ENCODE peak calls at places on chromosomes 5 and 9, in four cellular contexts. B, L, A and H are unnamed samples.

GRCh38 chr5:10863763-10864383 is 102.8 kb upstream of the DAP start:
- DNase-seq in B (peak; percentile 33), L (peak; percentile 8), A (peak; percentile 87), H (peak; percentile 84)

GRCh38 chr5:136199408-136199807 is 6.4 kb upstream of the SMIM32 start:
- DNase-seq in B (no peak), L (no peak), A (no peak), H (no peak)

GRCh38 chr9:127493592-127494303 is 42.4 kb downstream of the LRSAM1 start:
- DNase-seq in B (no peak), L (no peak), A (no peak), H (no peak)

GRCh38 chr5:175657593-175658271 is at the start of gene HRH2:
- DNase-seq in B (no peak), L (no peak), A (no peak), H (peak; percentile 50)

GRCh38 chr5:58183078-58183885 is 276.6 kb downstream of the PLK2 start:
- DNase-seq in B (no peak), L (no peak), A (no peak), H (no peak)

GRCh38 chr9:81665514-81665838 is 23.9 kb downstream of the TLE1 start:
- DNase-seq in B (no peak), L (no peak), A (no peak), H (peak; percentile 28)

GRCh38 chr5:142597025-142597424 is 88.9 kb downstream of the FGF1 start:
- DNase-seq in B (no peak), L (no peak), A (no peak), H (no peak)

GRCh38 chr9:99377790-99378775 is 156.0 kb downstream of the SEC61B start:
- DNase-seq in B (peak; percentile 64), L (no peak), A (no peak), H (no peak)

GRCh38 chr5:135883026-135883425 is 12.6 kb downstream of the IL9 start:
- DNase-seq in B (no peak), L (no peak), A (no peak), H (no peak)

GRCh38 chr5:168324864-168325615 is 33.6 kb downstream of the WWC1 start:
- DNase-seq in B (peak; percentile 10), L (no peak), A (no peak), H (no peak)

GRCh38 chr5:157857821-157858526 is 971 bp downstream of the CLINT1 start:
- DNase-seq in B (no peak), L (no peak), A (peak; percentile 27), H (no peak)

GRCh38 chr5:45399041-45399440 is 297.1 kb downstream of the HCN1 start:
- DNase-seq in B (no peak), L (no peak), A (no peak), H (no peak)

GRCh38 chr9:89532944-89533343 is 35.0 kb upstream of the SEMA4D start:
- DNase-seq in B (no peak), L (no peak), A (no peak), H (no peak)

GRCh38 chr5:84961903-84962302 is 577.2 kb upstream of the EDIL3 start:
- DNase-seq in B (no peak), L (no peak), A (no peak), H (no peak)

GRCh38 chr5:111383288-111383970 is 128.9 kb downstream of the STARD4 start:
- DNase-seq in B (no peak), L (no peak), A (no peak), H (no peak)

GRCh38 chr5:143148461-143149170 is 254.9 kb downstream of the NR3C1 start:
- DNase-seq in B (no peak), L (no peak), A (no peak), H (no peak)

GRCh38 chr5:15844253-15844652 is 335.3 kb downstream of the MARCHF11 start:
- DNase-seq in B (no peak), L (no peak), A (no peak), H (no peak)

GRCh38 chr5:61916621-61917620 is 389.1 kb upstream of the KIF2A start:
- DNase-seq in B (no peak), L (no peak), A (no peak), H (no peak)

GRCh38 chr9:89661956-89662717 is 57.3 kb downstream of the GADD45G start:
- DNase-seq in B (peak; percentile 75), L (no peak), A (peak; percentile 60), H (peak; percentile 92)

DNA sequence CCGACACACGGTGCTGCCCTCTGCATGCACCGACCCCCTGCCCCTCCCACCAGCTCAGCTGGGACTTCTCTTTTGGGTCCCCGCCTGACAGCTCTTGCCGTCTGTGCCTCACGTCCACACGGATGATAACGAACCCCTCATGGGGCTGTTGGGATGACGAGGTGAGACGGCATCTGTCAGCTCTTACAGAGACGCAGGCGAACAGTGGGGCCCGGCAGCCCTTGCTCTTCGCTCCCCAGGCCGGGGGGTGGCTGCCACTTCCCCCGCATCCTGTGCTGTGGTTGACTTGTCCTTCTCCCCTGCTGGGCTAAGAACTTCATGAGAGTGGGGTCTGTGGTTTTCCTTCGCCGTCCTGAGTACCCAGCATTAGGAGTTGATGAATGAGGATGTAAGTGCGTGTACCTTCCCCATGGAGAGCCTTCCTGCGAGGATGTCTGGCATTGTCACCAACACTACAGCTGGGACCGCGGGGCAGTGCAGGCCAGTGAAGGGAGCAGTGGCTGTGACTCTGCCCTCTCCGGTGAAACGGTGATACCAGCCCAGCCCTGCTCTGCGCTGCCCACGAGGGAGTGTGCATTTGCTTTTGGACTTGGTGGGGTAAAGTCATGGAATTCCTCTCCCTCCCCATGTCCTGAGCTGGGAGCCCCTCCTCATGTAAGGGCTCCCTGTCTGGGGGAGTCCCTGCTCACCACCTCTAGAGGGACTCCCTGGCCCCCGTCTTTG is 23.2 kb downstream of the HK3 start:
- DNase-seq in B (no peak), L (no peak), A (no peak), H (no peak)
- TF ChIP-seq NR2C2 in B (no peak), L (no peak), A (no peak), H (no peak)

GRCh38 chr9:34190996-34191892 is 12.4 kb downstream of the UBAP1 start:
- DNase-seq in B (peak; percentile 73), L (no peak), A (no peak), H (no peak)
- TF ChIP-seq CBFB in B (no peak), L (no peak), A (no peak), H (no peak)

GRCh38 chr9:136566553-136566895 is 20.7 kb upstream of the NOTCH1 start:
- DNase-seq in B (no peak), L (no peak), A (no peak), H (no peak)

GRCh38 chr9:136568288-136569081 is 22.6 kb upstream of the NOTCH1 start:
- DNase-seq in B (no peak), L (no peak), A (no peak), H (no peak)

GRCh38 chr9:136567651-136568287 is 21.9 kb upstream of the NOTCH1 start:
- DNase-seq in B (peak; percentile 56), L (no peak), A (no peak), H (peak; percentile 55)

GRCh38 chr9:136565722-136566552 is 20.1 kb upstream of the NOTCH1 start:
- DNase-seq in B (no peak), L (no peak), A (no peak), H (no peak)

GRCh38 chr9:136566899-136567298 is 21.1 kb upstream of the NOTCH1 start:
- DNase-seq in B (no peak), L (no peak), A (no peak), H (no peak)
- TF ChIP-seq NR2C2 in B (no peak), L (no peak), A (no peak), H (no peak)

GRCh38 chr5:88606626-88607025 is 276.4 kb downstream of the MEF2C start:
- DNase-seq in B (no peak), L (no peak), A (no peak), H (no peak)

GRCh38 chr5:88607492-88607891 is 275.5 kb downstream of the MEF2C start:
- DNase-seq in B (no peak), L (no peak), A (no peak), H (no peak)

GRCh38 chr5:88606173-88606572 is 276.8 kb downstream of the MEF2C start:
- DNase-seq in B (no peak), L (no peak), A (no peak), H (no peak)

GRCh38 chr5:88602584-88602983 is 280.4 kb downstream of the MEF2C start:
- DNase-seq in B (peak; percentile 8), L (no peak), A (peak; percentile 27), H (peak; percentile 77)
- TF ChIP-seq CBFB in B (no peak), L (no peak), A (no peak), H (no peak)

GRCh38 chr9:105286098-105286497 is 41.6 kb downstream of the SLC44A1 start:
- DNase-seq in B (no peak), L (no peak), A (no peak), H (no peak)

GRCh38 chr9:105291938-105292337 is 47.5 kb downstream of the SLC44A1 start:
- DNase-seq in B (no peak), L (no peak), A (no peak), H (no peak)

GRCh38 chr9:105291422-105291859 is 47.0 kb downstream of the SLC44A1 start:
- DNase-seq in B (peak; percentile 92), L (no peak), A (no peak), H (no peak)

GRCh38 chr9:105293408-105293807 is 49.0 kb downstream of the SLC44A1 start:
- DNase-seq in B (no peak), L (no peak), A (no peak), H (no peak)

DNA sequence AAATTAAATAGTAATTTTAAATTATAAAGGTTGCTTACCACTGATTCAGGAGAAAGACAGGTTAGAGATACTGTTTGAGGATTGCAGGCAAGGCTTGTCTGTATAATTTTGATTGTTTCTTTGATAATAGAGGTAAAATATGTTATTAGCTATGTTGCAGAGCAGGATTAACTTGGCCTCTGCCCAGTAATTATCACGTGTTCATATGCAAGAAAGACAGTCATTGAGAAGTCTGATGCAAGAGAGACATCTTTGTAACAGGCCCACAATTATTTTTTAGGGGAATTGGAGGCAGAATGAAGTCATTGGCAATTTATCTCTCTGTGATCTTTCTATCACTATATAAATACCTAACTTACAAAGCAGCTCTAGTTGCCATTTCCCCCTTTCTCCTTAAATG is 46.0 kb downstream of the SLC44A1 start:
- DNase-seq in B (no peak), L (no peak), A (no peak), H (no peak)
- TF ChIP-seq NR2C2 in B (no peak), L (no peak), A (no peak), H (no peak)

DNA sequence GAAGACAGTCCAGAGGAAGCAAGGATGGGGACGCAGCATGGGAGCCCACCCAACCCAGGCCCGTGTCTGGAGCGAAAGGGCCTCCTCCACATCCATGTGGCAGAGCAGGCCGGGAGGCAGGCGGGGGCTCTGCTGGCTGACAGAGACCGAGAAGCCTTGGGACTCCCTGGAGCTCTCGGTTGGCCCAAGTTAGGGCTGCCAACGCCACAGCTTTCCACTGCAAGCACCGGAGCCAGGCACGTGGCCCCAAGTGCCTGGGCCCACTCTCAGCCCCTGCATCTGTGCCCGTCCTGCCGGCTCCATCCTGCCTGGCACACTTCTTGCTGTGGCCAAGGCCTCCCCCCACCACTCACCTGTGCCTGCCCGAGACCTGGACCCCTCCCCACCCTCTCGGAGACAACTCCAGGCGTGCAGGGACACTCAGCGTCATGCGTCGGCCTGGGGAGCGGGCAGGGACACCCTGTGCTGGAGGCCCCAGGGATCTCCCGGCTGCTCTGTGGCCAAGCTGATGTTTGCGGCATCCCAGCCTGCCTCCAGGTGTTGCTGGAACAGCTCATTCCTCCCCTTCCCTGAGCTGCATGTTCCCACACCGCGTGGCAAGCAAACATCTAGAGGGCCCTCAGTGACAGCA is 31.5 kb downstream of the SLC6A3 start:
- DNase-seq in B (no peak), L (no peak), A (no peak), H (no peak)
- TF ChIP-seq CBFB in B (no peak), L (no peak), A (no peak), H (no peak)